ENCODE peak calls at places on chromosome 6, in four cellular contexts. V, G, N and D are unnamed samples.

GRCh38 chr6:169807699-169808607 is 56.5 kb downstream of the ERMARD start:
- DNase-seq in V (no peak), G (no peak), N (no peak), D (no peak)

GRCh38 chr6:156774872-156775405 is 2.2 kb upstream of the ARID1B start:
- DNase-seq in V (no peak), G (no peak), N (no peak), D (no peak)

GRCh38 chr6:131924881-131925474 is 26.2 kb downstream of the CCN2 start:
- DNase-seq in V (peak; percentile 49), G (no peak), N (no peak), D (no peak)

GRCh38 chr6:53837875-53838806 is 43.3 kb downstream of the LRRC1 start:
- DNase-seq in V (no peak), G (no peak), N (no peak), D (no peak)

GRCh38 chr6:28220164-28221133 is 4.6 kb upstream of the ZSCAN9 start:
- DNase-seq in V (no peak), G (no peak), N (peak; percentile 47), D (no peak)

GRCh38 chr6:133595076-133595868 is 293.6 kb upstream of the TCF21 start:
- DNase-seq in V (no peak), G (no peak), N (no peak), D (no peak)

GRCh38 chr6:48447251-48447650 is 336.3 kb upstream of the PTCHD4 start:
- DNase-seq in V (no peak), G (no peak), N (no peak), D (no peak)

GRCh38 chr6:3176562-3177355 is 19.4 kb upstream of the TUBB2A start:
- DNase-seq in V (peak; percentile 56), G (no peak), N (peak; percentile 85), D (no peak)

GRCh38 chr6:68572525-68572924 is 62.6 kb upstream of the ADGRB3 start:
- DNase-seq in V (no peak), G (peak; percentile 15), N (peak; percentile 70), D (no peak)

DNA sequence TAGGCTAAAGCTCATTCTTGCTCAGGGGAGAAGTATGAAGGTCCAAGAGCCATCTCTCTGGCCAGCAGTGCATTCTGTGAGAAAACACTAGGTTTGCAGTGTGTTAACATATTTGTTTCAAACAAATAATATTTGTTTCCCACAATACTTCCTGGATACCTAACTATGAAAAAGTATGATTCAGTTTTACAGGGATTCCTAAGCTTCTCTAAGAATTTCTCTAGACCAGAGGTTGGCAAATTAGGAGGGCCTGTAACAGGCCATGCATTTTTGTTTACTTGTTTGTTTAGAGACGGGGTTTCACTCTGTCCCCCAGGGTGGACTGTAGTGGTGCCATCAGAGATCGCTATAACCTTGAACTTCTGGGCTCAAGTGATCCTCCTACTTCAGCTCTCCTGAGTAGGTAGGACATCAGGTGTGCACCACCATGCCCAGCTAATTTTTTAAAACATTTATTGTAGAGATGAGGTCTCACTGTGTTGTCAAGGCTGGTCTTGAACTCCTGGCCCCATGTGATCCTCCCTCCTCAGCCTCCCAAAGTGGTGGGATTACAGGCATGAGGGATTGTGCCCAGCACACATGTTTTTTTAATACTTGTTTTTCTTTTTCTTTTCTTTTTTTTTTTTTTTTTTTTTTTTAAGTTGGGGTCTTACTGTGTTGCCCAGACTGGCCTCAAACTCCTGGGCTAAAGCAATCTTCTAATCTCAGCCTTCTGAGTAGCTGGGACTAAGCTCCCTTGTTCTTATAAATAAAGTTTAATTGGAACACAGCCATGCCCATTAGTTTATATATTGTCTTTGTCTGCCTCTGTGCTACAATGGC is 71.7 kb downstream of the ADGRG6 start:
- DNase-seq in V (no peak), G (no peak), N (no peak), D (no peak)
- TF ChIP-seq POLR2AphosphoS5 in V (no peak), G (no peak), N (no peak), D (no peak)

GRCh38 chr6:150142304-150142656 is 564 bp upstream of the PPP1R14C start:
- DNase-seq in V (no peak), G (no peak), N (no peak), D (peak; percentile 16)
- TF ChIP-seq EZH2 in V (no peak), G (no peak), N (no peak), D (no peak)

DNA sequence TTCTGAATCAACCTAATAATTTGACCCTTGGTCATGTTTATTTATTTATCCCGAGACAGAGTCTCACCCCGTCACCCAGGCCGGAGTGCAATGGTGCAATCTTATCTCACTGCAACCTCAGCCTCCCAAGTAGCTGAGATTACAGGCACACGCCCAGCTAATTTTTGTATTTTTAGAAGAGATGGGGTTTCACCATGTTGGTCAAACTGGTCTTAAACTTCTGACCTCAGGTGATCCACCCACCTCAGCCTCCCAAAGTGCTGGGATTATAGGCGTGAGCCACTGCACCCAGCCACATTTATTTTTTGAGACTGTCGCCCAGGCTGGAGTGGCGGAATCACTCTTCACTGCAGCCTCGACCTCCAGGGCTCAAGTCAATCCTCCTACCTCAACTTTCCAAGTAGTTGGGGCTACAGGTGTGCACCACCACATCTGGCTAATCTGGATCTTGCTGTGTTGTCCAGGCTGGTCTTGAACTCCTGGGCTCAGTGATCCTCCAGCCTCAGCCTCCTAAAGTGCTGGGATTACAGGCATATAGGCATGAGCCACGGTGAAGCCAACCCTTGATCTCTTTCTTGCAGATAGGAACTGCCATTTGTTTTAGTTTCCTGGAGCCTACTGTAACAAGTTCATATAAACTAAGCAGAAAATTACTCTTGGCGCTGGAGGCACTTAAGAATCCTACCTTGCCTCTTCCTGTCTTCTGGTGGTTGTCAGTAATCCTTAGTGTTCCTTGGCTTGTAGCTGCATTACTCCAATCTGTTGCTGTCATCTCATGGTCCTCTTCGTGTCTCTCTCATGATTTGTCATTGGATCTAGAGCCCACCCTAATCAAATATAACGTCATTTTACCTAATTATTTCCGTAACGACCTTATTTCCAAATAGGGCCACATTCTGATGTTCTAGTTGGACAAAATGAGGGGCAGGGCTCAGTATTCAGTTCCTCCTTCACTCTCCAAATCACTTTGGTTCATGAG is 2.3 kb downstream of the RPS18 start:
- DNase-seq in V (no peak), G (no peak), N (no peak), D (no peak)
- TF ChIP-seq POLR2AphosphoS5 in V (no peak), G (peak; percentile 85), N (peak; percentile 37), D (peak; percentile 39)

GRCh38 chr6:10882654-10883053 is 813 bp upstream of the GCM2 start:
- DNase-seq in V (no peak), G (no peak), N (no peak), D (no peak)

GRCh38 chr6:10880366-10880765 is 1.5 kb downstream of the GCM2 start:
- DNase-seq in V (no peak), G (no peak), N (no peak), D (no peak)

GRCh38 chr6:10884245-10884972 is 2.4 kb upstream of the SYCP2L start:
- DNase-seq in V (no peak), G (no peak), N (no peak), D (no peak)

DNA sequence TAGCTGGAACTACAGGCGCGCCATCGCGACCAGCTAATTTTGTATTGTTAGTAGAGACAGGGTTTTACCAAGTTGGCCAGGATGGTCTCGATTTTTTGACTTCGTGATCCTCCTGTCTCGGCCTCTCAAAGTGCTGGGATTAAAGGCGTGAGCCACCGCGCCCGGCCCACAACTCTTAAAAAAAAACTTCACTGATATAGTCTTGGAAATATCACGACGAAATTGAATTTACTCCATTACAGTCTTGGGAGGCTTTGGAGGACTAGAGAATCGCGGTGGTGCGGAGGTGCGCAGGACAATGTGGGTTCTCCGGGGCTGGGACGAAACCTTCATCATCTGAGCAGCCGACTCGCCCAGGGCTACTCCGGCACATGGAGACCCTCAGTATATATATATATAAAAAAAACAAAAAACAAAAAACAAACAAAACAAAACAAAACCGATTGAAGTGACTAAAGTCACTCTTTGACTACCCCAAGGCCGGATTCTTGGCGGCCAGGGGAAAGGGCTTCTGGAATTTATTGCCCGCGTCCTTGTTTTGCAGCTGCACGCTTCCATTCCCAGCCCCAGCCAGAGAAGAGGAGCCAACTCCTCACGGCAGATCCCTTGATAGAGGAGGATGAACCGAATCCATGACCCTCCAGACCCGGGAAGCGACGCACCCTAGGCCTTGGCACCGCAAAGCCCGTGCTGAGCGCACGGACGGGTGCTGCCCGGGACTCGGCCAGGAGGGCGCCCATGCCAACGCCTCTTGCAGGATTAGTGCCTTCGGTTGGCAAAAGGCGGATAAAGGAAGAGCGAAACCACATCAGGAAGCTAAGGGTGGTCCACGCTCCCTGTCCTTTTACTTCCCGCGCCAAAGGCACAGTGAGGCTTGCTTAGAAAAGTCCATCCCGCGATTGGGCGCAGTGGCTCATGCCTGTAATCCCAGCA is 1.7 kb upstream of the GCM2 start:
- DNase-seq in V (no peak), G (no peak), N (no peak), D (no peak)
- TF ChIP-seq EZH2 in V (no peak), G (peak; percentile 89), N (no peak), D (no peak)

DNA sequence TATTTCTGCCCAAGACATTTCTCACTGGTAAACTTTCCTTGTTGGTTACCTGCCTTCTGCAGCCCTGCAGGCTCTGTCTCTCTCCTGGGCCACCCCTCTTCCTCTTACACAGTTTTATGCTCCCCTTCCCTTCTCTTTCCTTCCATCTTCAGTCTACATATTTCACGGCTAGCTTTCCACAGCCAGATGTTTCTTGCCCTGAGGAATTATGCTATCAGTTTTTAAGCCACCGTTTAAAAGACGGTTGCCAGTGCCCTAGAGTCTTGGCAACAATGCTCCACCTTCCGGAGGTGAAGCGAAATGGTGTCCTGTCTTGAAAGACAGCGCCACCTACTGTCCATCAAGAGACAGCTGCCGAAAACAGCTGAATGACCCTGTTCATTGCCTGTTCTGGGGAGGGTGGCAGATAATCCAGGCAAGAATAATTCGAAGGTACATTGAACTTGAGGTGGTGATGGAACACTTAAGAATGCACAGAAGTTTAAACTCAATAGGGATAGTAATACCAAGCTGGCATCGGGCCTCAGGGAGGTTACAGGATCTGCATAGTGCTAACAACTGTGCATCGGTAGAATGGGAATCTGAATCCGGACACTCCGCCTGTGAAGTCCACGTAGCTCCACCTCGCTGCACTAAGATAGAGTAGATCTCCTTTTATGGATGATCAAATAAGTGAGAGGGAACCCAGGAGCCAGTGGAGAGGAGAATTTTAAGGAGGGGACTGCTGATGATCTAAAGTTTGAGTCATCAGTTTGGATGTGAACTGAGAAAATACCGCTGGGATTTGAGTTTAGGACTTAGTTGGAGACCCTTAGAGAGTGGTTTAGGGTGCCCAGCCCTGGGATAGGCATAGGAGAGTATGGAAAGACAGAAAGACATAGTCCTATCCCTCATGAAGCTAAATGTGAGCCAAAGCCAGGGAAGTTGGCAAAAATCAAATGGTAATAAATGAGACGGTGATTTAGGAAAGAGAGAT is 4.8 kb upstream of the TRIM40 start:
- DNase-seq in V (peak; percentile 76), G (no peak), N (peak; percentile 89), D (peak; percentile 47)
- TF ChIP-seq POLR2AphosphoS5 in V (peak; percentile 33), G (no peak), N (no peak), D (no peak)